ENCODE peak calls at places on chromosome 2, in four cellular contexts. One of them, this sample, is unnamed.

GRCh38 chr2:233062946-233063268 is 2.8 kb downstream of the INPP5D start:
- DNase-seq in astrocyte: no peak
- DNase-seq in choroid plexus epithelial cell: no peak
- DNase-seq in fibroblast of mammary gland: no peak
- DNase-seq in this sample: no peak

GRCh38 chr2:240956161-240956934 is 42.1 kb upstream of the SNED1 start:
- DNase-seq in astrocyte: no peak
- DNase-seq in choroid plexus epithelial cell: peak; percentile 23
- DNase-seq in fibroblast of mammary gland: no peak
- DNase-seq in this sample: no peak

GRCh38 chr2:241903121-241904010 is 33.8 kb downstream of the RTP5 start:
- DNase-seq in astrocyte: no peak
- DNase-seq in choroid plexus epithelial cell: no peak
- DNase-seq in fibroblast of mammary gland: no peak
- DNase-seq in this sample: no peak

GRCh38 chr2:97673915-97674283 is 4.4 kb downstream of the C2orf92 start:
- DNase-seq in astrocyte: no peak
- DNase-seq in choroid plexus epithelial cell: no peak
- DNase-seq in fibroblast of mammary gland: no peak
- DNase-seq in this sample: no peak

GRCh38 chr2:31335921-31336570 is 78.5 kb downstream of the XDH start:
- DNase-seq in astrocyte: peak; percentile 93
- DNase-seq in choroid plexus epithelial cell: peak; percentile 72
- DNase-seq in fibroblast of mammary gland: peak; percentile 70
- DNase-seq in this sample: no peak

GRCh38 chr2:37459095-37459981 is 114.9 kb downstream of the QPCT start:
- DNase-seq in astrocyte: peak; percentile 93
- DNase-seq in choroid plexus epithelial cell: peak; percentile 89
- DNase-seq in fibroblast of mammary gland: peak; percentile 86
- DNase-seq in this sample: peak; percentile 61

GRCh38 chr2:47008381-47009280 is 93.0 kb upstream of the MCFD2 start:
- DNase-seq in astrocyte: peak; percentile 60
- DNase-seq in choroid plexus epithelial cell: peak; percentile 89
- DNase-seq in fibroblast of mammary gland: peak; percentile 49
- DNase-seq in this sample: no peak

GRCh38 chr2:230877737-230878598 is 13.2 kb downstream of the ITM2C start:
- DNase-seq in astrocyte: no peak
- DNase-seq in choroid plexus epithelial cell: no peak
- DNase-seq in fibroblast of mammary gland: no peak
- DNase-seq in this sample: no peak

GRCh38 chr2:27211943-27212625 is at the start of the genes ATRAID and SLC5A6:
- DNase-seq in astrocyte: peak; percentile 76
- DNase-seq in choroid plexus epithelial cell: peak; percentile 90
- DNase-seq in fibroblast of mammary gland: peak; percentile 80
- DNase-seq in this sample: peak; percentile 74

GRCh38 chr2:36373149-36373880 is 17.7 kb downstream of the CRIM1 start:
- DNase-seq in astrocyte: peak; percentile 84
- DNase-seq in choroid plexus epithelial cell: peak; percentile 83
- DNase-seq in fibroblast of mammary gland: peak; percentile 80
- DNase-seq in this sample: no peak

GRCh38 chr2:46954951-46955571 is 39.5 kb upstream of the MCFD2 start:
- DNase-seq in astrocyte: peak; percentile 95
- DNase-seq in choroid plexus epithelial cell: peak; percentile 81
- DNase-seq in fibroblast of mammary gland: peak; percentile 88
- DNase-seq in this sample: no peak

GRCh38 chr2:74201196-74201595 is 2.8 kb downstream of the MTHFD2 start:
- DNase-seq in astrocyte: no peak
- DNase-seq in choroid plexus epithelial cell: no peak
- DNase-seq in fibroblast of mammary gland: no peak
- DNase-seq in this sample: no peak

GRCh38 chr2:28716265-28716865 is 35.3 kb upstream of the PPP1CB start:
- DNase-seq in astrocyte: peak; percentile 91
- DNase-seq in choroid plexus epithelial cell: peak; percentile 93
- DNase-seq in fibroblast of mammary gland: peak; percentile 98
- DNase-seq in this sample: peak; percentile 91

GRCh38 chr2:210337159-210337558 is 22.2 kb upstream of the MYL1 start:
- DNase-seq in astrocyte: no peak
- DNase-seq in choroid plexus epithelial cell: peak; percentile 5
- DNase-seq in fibroblast of mammary gland: no peak
- DNase-seq in this sample: no peak
- TF ChIP-seq CTCF in astrocyte: no peak
- TF ChIP-seq CTCF in choroid plexus epithelial cell: peak; percentile 13
- TF ChIP-seq CTCF in fibroblast of mammary gland: no peak
- TF ChIP-seq CTCF in this sample: no peak

GRCh38 chr2:79936715-79937114 is 367.8 kb downstream of the LRRTM1 start:
- DNase-seq in astrocyte: no peak
- DNase-seq in choroid plexus epithelial cell: no peak
- DNase-seq in fibroblast of mammary gland: no peak
- DNase-seq in this sample: no peak

GRCh38 chr2:79938648-79939047 is 365.9 kb downstream of the LRRTM1 start:
- DNase-seq in astrocyte: no peak
- DNase-seq in choroid plexus epithelial cell: no peak
- DNase-seq in fibroblast of mammary gland: no peak
- DNase-seq in this sample: no peak

GRCh38 chr2:79940366-79940765 is 364.2 kb downstream of the LRRTM1 start:
- DNase-seq in astrocyte: no peak
- DNase-seq in choroid plexus epithelial cell: no peak
- DNase-seq in fibroblast of mammary gland: no peak
- DNase-seq in this sample: no peak

GRCh38 chr2:79935046-79935729 is 369.4 kb downstream of the LRRTM1 start:
- DNase-seq in astrocyte: no peak
- DNase-seq in choroid plexus epithelial cell: no peak
- DNase-seq in fibroblast of mammary gland: no peak
- DNase-seq in this sample: no peak

DNA sequence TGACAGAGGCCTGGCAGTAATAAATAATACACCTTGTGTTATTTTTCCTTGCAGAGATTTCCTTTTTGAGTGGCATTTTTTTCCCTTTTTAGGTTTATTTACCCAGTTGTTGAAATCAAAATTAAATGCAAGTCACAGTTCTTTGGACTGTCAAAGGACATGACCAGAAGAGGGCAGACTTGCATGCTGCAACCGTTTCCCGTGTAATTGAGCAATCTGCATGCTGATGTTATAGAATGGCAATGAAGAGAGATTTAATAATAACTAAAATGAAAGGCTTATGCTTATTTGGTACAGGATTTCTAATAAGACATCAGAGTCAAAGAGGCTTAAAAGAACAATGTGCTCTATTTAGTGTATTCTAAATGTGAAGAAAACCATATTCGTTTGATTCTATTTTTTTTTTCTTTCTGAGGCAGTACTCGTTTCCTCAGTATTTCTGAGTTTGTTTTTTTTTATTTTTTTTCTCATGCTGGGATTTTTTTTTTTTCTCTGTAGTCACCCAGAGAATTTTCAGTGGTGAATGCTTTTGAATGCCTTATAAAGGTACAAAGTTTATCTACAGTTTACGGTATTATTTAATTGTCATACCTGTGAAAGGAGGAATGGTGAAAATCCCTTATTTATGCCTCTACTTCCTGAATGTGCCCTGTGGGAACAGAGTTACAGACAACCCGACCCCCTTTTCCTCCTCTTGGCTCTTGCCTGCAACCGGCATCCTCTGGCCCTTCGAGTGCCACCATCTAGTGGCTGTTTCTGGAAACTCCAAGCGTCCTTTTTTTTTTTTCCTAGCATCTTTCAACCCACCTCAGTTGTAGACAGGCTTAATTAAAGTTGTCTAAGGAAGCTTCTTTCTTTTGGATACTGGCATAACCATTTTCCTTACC is 368.5 kb downstream of the LRRTM1 start:
- DNase-seq in astrocyte: peak; percentile 40
- DNase-seq in choroid plexus epithelial cell: peak; percentile 74
- DNase-seq in fibroblast of mammary gland: peak; percentile 70
- DNase-seq in this sample: peak; percentile 7
- TF ChIP-seq CTCF in astrocyte: peak; percentile 74
- TF ChIP-seq CTCF in choroid plexus epithelial cell: peak; percentile 78
- TF ChIP-seq CTCF in fibroblast of mammary gland: peak; percentile 83
- TF ChIP-seq CTCF in this sample: peak; percentile 67

DNA sequence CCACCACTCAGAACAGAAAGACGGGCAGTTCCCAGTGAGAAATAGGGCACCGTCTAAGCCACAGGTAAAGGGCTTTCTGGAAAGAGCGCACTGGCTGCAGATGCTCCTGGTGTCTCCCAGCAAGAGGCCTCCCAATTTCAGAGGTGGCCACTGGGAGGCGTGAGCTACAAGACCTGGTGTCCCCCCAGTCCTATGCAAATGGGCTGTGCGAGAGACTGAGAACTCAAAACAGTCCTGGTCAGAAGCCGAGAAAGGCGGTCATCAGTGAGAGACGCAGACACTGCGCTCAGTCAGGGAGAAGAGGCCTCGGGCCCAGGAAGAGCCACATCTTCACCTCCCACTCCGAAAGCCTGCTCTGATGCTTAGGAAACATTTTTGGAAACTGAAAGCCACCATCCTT is 179.5 kb downstream of the EIPR1 start:
- DNase-seq in astrocyte: no peak
- DNase-seq in choroid plexus epithelial cell: peak; percentile 26
- DNase-seq in fibroblast of mammary gland: peak; percentile 7
- DNase-seq in this sample: no peak
- TF ChIP-seq CTCF in astrocyte: peak; percentile 20
- TF ChIP-seq CTCF in choroid plexus epithelial cell: peak; percentile 32
- TF ChIP-seq CTCF in fibroblast of mammary gland: no peak
- TF ChIP-seq CTCF in this sample: peak; percentile 26

GRCh38 chr2:85886585-85886984 is 2.2 kb downstream of the ST3GAL5 start:
- DNase-seq in astrocyte: peak; percentile 98
- DNase-seq in choroid plexus epithelial cell: peak; percentile 68
- DNase-seq in fibroblast of mammary gland: peak; percentile 98
- DNase-seq in this sample: peak; percentile 67

GRCh38 chr2:85888745-85889647 is at the start of gene ST3GAL5:
- DNase-seq in astrocyte: peak; percentile 78
- DNase-seq in choroid plexus epithelial cell: peak; percentile 87
- DNase-seq in fibroblast of mammary gland: peak; percentile 72
- DNase-seq in this sample: no peak

GRCh38 chr2:85888020-85888744 is 608 bp downstream of the ST3GAL5 start:
- DNase-seq in astrocyte: no peak
- DNase-seq in choroid plexus epithelial cell: no peak
- DNase-seq in fibroblast of mammary gland: no peak
- DNase-seq in this sample: no peak

GRCh38 chr2:85886141-85886540 is 2.6 kb downstream of the ST3GAL5 start:
- DNase-seq in astrocyte: no peak
- DNase-seq in choroid plexus epithelial cell: no peak
- DNase-seq in fibroblast of mammary gland: no peak
- DNase-seq in this sample: no peak

GRCh38 chr2:85887566-85888019 is 1.2 kb downstream of the ST3GAL5 start:
- DNase-seq in astrocyte: no peak
- DNase-seq in choroid plexus epithelial cell: peak; percentile 43
- DNase-seq in fibroblast of mammary gland: peak; percentile 34
- DNase-seq in this sample: peak; percentile 62
- TF ChIP-seq CTCF in astrocyte: peak; percentile 19
- TF ChIP-seq CTCF in choroid plexus epithelial cell: peak; percentile 52
- TF ChIP-seq CTCF in fibroblast of mammary gland: peak; percentile 18
- TF ChIP-seq CTCF in this sample: peak; percentile 41

GRCh38 chr2:70140978-70141753 is 49.7 kb downstream of the C2orf42 start:
- DNase-seq in astrocyte: peak; percentile 23
- DNase-seq in choroid plexus epithelial cell: peak; percentile 57
- DNase-seq in fibroblast of mammary gland: peak; percentile 69
- DNase-seq in this sample: peak; percentile 99
- TF ChIP-seq CTCF in astrocyte: peak; percentile 13
- TF ChIP-seq CTCF in choroid plexus epithelial cell: peak; percentile 45
- TF ChIP-seq CTCF in fibroblast of mammary gland: peak; percentile 17
- TF ChIP-seq CTCF in this sample: peak; percentile 76